ENCODE peak calls at places on chromosomes 1 and 21, in four cellular contexts. V, S, B and P are unnamed samples.

GRCh38 chr1:43101061-43101460 is 71.0 kb downstream of the EBNA1BP2 start:
- DNase-seq in V (no peak), S (no peak), B (no peak), P (no peak)

GRCh38 chr1:230231739-230232075 is 164.7 kb downstream of the GALNT2 start:
- DNase-seq in V (peak), S (no peak), B (peak), P (peak)

GRCh38 chr1:153488731-153489130 is 28.3 kb upstream of the S100A7 start:
- DNase-seq in V (no peak), S (no peak), B (no peak), P (no peak)

GRCh38 chr1:100362821-100363466 is 10.6 kb downstream of the CDC14A start:
- DNase-seq in V (no peak), S (no peak), B (no peak), P (no peak)

GRCh38 chr21:9756677-9757076 is 764.7 kb upstream of the TPTE start:
- DNase-seq in V (no peak), S (peak), B (no peak), P (no peak)

GRCh38 chr1:223199094-223199647 is 56.1 kb upstream of the TLR5 start:
- DNase-seq in V (no peak), S (no peak), B (no peak), P (peak)

GRCh38 chr1:159510223-159510530 is 25.6 kb downstream of the OR10J5 start:
- DNase-seq in V (no peak), S (no peak), B (no peak), P (no peak)

GRCh38 chr1:8152731-8153702 is 126.9 kb upstream of the ERRFI1 start:
- DNase-seq in V (no peak), S (no peak), B (no peak), P (no peak)

GRCh38 chr1:151371744-151372410 is 628 bp downstream of the SELENBP1 start:
- DNase-seq in V (peak), S (peak), B (peak), P (peak)

GRCh38 chr1:240312872-240313271 is 221.2 kb downstream of the FMN2 start:
- DNase-seq in V (no peak), S (no peak), B (no peak), P (peak)

GRCh38 chr1:30404341-30404740 is 319.0 kb downstream of the MATN1 start:
- DNase-seq in V (no peak), S (peak), B (no peak), P (no peak)

DNA sequence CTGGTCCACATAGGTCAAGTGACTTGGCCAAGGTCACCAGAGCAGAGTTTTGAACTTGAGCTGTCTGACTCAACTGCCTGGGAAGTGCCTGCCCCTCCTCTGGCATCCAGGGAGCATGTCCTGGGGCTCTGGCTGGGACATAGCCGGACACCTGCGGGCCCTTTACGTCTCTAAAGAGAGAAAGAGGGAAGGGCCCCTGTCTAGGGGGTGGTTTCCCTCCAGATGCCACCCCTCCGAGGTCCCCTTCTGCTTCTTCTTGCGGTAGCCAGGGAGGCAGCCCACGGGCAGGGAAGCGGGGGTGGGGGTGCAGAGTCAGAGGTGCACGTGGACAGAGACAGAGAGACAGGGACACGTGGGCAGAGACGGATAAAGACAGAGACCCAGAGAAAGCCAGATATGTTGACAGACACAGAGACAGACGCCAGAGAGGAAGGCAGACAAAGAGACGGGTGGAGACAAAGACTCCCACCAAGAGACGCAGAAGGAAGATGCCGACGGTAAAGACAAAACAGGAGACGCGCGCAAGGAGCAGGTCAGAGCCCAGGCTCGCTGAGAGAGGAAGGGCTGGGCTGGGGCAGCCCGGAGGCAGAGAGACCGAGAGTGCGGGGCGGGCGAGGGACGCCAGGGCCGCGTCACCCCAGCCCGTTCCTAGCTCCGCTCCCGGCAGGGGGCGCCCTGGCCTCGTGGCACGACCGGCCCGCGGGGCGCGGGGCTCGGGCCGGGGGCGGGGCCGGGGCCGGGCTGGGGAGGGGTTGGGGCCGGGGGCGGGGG is 458 bp upstream of the ALPL start:
- DNase-seq in V (peak), S (no peak), B (peak), P (peak)
- TF ChIP-seq CTCF in V (peak), S (no peak), B (peak), P (peak)

DNA sequence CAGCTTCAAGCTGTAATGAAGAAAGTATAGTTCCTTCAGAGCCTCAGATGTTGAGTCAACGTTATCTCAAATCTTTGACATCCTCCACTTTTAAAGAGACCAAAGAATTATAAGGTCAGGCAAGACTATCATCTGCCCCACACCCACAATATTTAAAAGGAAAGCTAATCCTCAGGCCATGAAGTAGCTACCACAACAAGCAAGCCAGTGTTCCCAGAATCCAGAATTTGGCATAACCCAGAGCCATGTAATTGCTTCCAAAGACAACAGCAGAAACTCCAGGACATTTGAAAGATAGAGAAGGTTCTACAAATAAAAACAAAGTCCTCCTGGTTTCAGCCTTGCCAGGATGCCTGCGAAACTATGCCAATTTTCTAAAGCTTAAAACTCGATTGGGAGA is 24.8 kb downstream of the VAV3 start:
- DNase-seq in V (no peak), S (no peak), B (no peak), P (no peak)
- H3K4me3 ChIP-seq in V (no peak), S (no peak), B (no peak), P (no peak)

DNA sequence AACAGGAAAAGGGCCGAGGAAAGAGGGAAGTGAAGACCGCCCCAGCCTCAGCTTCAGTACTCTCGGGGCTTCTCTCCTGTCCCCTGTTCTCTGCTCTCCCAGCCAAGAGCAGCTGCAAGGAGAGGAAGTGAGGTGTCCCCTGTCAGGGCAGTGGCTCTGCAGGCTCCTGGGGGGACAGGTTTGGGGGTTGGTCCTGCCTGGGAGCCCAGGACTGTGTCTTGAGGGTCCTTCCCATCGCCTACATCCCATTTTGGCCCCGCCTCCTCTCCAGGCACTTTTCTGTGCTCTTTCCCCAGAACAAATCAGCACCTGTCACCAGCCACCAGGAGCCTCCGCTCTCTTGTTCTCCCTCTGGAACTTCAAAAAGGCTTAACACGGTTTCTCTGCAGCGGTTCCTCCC is 82.6 kb downstream of the VWA5B1 start:
- DNase-seq in V (no peak), S (no peak), B (no peak), P (no peak)
- TF ChIP-seq CTCF in V (no peak), S (no peak), B (no peak), P (no peak)

GRCh38 chr21:45385549-45386050 is 19.4 kb upstream of the COL18A1 start:
- DNase-seq in V (peak), S (peak), B (no peak), P (no peak)

GRCh38 chr21:45386728-45387371 is 18.1 kb upstream of the COL18A1 start:
- DNase-seq in V (peak), S (peak), B (no peak), P (peak)

GRCh38 chr21:45387506-45387905 is 17.5 kb upstream of the COL18A1 start:
- DNase-seq in V (peak), S (no peak), B (no peak), P (no peak)

GRCh38 chr21:45384656-45385548 is 20.1 kb upstream of the COL18A1 start:
- DNase-seq in V (peak), S (peak), B (no peak), P (no peak)

DNA sequence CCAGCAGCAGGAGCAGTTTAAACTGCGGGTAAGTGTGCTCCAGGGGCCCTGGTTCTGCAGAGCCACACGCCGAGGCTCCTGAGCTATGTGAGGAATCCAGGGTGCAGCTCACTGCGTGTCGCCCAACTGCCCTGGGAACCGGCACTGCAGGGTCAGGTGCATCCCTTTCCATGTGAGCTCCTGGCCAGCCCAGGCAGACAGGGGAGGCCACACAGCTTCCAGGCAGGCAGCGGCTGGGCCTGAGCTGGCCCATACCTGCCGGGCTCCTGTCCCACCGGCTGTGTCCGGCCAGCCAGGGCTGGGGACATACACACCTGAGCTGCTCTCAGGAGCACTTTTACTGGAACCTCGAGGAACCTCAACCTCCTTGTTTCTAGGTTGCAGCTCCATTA is 18.6 kb upstream of the COL18A1 start:
- DNase-seq in V (peak), S (peak), B (no peak), P (no peak)
- H3K4me3 ChIP-seq in V (no peak), S (no peak), B (no peak), P (no peak)